ENCODE peak calls at places on chromosomes 4 and X, in nine cellular contexts. E is NCI-H2081; B is nephron progenitor cell; L is posterior vena cava; T is naive thymus-derived CD4-positive, alpha-beta T cell; C is activated B cell treated with CpG ODN at 0.5 μM for 24 hours; U is left colon; R is DND-41; K is T-helper 9 cell. J is an unnamed sample.

GRCh38 chrX:150569155-150569477 is 695 bp downstream of the MTM1 start:
- DNase-seq in U (peak), R (peak), E (no peak), L (peak), K (peak), T (peak), C (no peak), B (no peak), J (no peak)

GRCh38 chr4:157075811-157076577 is at the start of gene GLRB:
- DNase-seq in C (no peak), R (no peak), E (peak), B (peak), U (peak), T (no peak), K (no peak), L (peak), J (no peak)

GRCh38 chrX:104270916-104271512 is 16.3 kb upstream of the ESX1 start:
- DNase-seq in L (no peak), B (peak), R (peak), U (peak), T (no peak), E (peak), K (no peak), C (no peak), J (no peak)

GRCh38 chr4:118113220-118113619 is 78.9 kb downstream of the NDST3 start:
- DNase-seq in K (no peak), B (no peak), R (no peak), U (no peak), E (no peak), C (no peak), T (no peak), L (no peak), J (no peak)

GRCh38 chrX:118862086-118862485 is 38.5 kb downstream of the ZCCHC12 start:
- DNase-seq in K (no peak), T (no peak), B (no peak), R (no peak), C (no peak), U (no peak), L (no peak), E (no peak), J (no peak)

GRCh38 chrX:39730671-39731389 is 366.9 kb downstream of the BCOR start:
- DNase-seq in K (peak), U (peak), C (no peak), R (peak), E (peak), T (peak), L (peak), B (peak), J (no peak)

GRCh38 chr4:6229671-6230501 is 29.5 kb upstream of the JAKMIP1 start:
- DNase-seq in T (no peak), L (peak), R (no peak), E (no peak), U (no peak), K (no peak), B (no peak), C (no peak), J (no peak)

GRCh38 chr4:54484361-54484760 is 173.4 kb upstream of the KIT start:
- DNase-seq in L (no peak), E (peak), T (no peak), K (no peak), B (no peak), R (no peak), U (no peak), C (no peak), J (no peak)

GRCh38 chrX:129932792-129933321 is 26.9 kb downstream of the UTP14A start:
- DNase-seq in L (peak), U (peak), T (no peak), C (no peak), R (no peak), K (no peak), E (no peak), B (peak), J (no peak)

GRCh38 chr4:84632092-84632491 is 49.2 kb downstream of the CDS1 start:
- DNase-seq in E (no peak), U (no peak), L (no peak), B (no peak), R (no peak), T (no peak), C (no peak), K (no peak), J (peak)

GRCh38 chrX:105645667-105646354 is 176.5 kb upstream of the NRK start:
- DNase-seq in B (no peak), U (no peak), E (no peak), K (no peak), R (no peak), C (no peak), T (no peak), L (no peak), J (no peak)

GRCh38 chr4:158599150-158599549 is 72.5 kb downstream of the C4orf46 start:
- DNase-seq in B (no peak), K (no peak), R (no peak), C (no peak), E (no peak), T (no peak), L (no peak), U (no peak), J (no peak)

GRCh38 chrX:1581132-1581531 is 10.3 kb upstream of the AKAP17A start:
- DNase-seq in R (peak), T (peak), C (no peak), E (peak), U (peak), K (peak), L (peak), B (peak), J (no peak)

GRCh38 chrX:132463411-132463810 is 25.4 kb downstream of the MBNL3 start:
- DNase-seq in R (peak), U (peak), C (no peak), L (no peak), E (no peak), K (peak), T (no peak), B (peak), J (no peak)

GRCh38 chr4:184558996-184559395 is 84.6 kb upstream of the IRF2 start:
- DNase-seq in U (no peak), T (no peak), E (no peak), C (no peak), K (no peak), R (no peak), L (no peak), B (no peak), J (no peak)

GRCh38 chrX:120549483-120550452 is 11.0 kb downstream of the CUL4B start:
- DNase-seq in T (no peak), U (no peak), B (no peak), R (no peak), E (no peak), C (no peak), L (no peak), K (no peak), J (peak)

GRCh38 chrX:108090474-108091265 is 672 bp downstream of the PSMD10 start:
- DNase-seq in C (no peak), K (no peak), E (no peak), T (no peak), U (no peak), L (no peak), B (no peak), R (no peak), J (no peak)

GRCh38 chr4:148057425-148058020 is 325.6 kb downstream of the ARHGAP10 start:
- DNase-seq in U (no peak), B (no peak), L (no peak), R (no peak), T (no peak), C (no peak), E (no peak), K (no peak), J (no peak)

GRCh38 chr4:985123-985830 is 1.6 kb upstream of the IDUA start:
- DNase-seq in L (no peak), R (no peak), B (peak), T (no peak), K (peak), U (peak), E (no peak), C (peak), J (no peak)

GRCh38 chrX:63764946-63765345 is 20.1 kb downstream of the ARHGEF9 start:
- DNase-seq in R (no peak), L (no peak), C (no peak), E (no peak), B (no peak), K (no peak), U (no peak), T (no peak), J (no peak)

GRCh38 chr4:140641789-140642439 is 73.2 kb upstream of the UCP1 start:
- DNase-seq in U (no peak), R (no peak), B (no peak), T (no peak), E (no peak), C (no peak), L (peak), K (no peak), J (no peak)

GRCh38 chr4:3660086-3660927 is 105.9 kb upstream of the ADRA2C start:
- DNase-seq in T (no peak), K (no peak), C (no peak), L (no peak), R (no peak), U (no peak), B (peak), E (peak), J (no peak)

GRCh38 chr4:55176497-55176896 is 51.1 kb upstream of the KDR start:
- DNase-seq in C (no peak), T (no peak), K (no peak), B (no peak), E (no peak), R (no peak), L (no peak), U (no peak), J (no peak)

GRCh38 chr4:1508161-1509160 is 102.2 kb upstream of the NKX1-1 start:
- DNase-seq in L (peak), B (no peak), T (no peak), C (peak), R (no peak), U (no peak), K (no peak), E (no peak), J (no peak)

GRCh38 chrX:45756562-45756961 is 555.9 kb upstream of the DIPK2B start:
- DNase-seq in L (no peak), E (peak), C (no peak), K (no peak), R (peak), U (no peak), T (no peak), B (no peak), J (no peak)

J was measured in AG09319.